ENCODE peak calls at places on chromosomes 16 and 17, in seven cellular contexts. B is iris pigment epithelial cell, H is AG09319, R is osteoblast, Q is astrocyte, F is progenitor cell of endocrine pancreas, L is nucleus accumbens. P is an unnamed sample.

GRCh38 chr17:46841561-46842379 is 9.6 kb upstream of the WNT9B start:
- DNase-seq in B (no peak), H (no peak), R (peak; percentile 95), Q (no peak), F (peak; percentile 58), L (no peak), P (peak; percentile 86)

GRCh38 chr16:31475949-31476304 is 4.0 kb downstream of the TGFB1I1 start:
- DNase-seq in B (no peak), H (no peak), R (no peak), Q (no peak), F (no peak), L (no peak), P (no peak)

GRCh38 chr16:84484579-84485254 is 19.7 kb downstream of the MEAK7 start:
- DNase-seq in B (peak; percentile 66), H (no peak), R (peak; percentile 88), Q (peak; percentile 23), F (peak; percentile 47), L (peak; percentile 42), P (peak; percentile 70)

GRCh38 chr17:82399030-82399429 is 19.1 kb upstream of the HEXD start:
- DNase-seq in B (peak; percentile 31), H (peak; percentile 91), R (peak; percentile 92), Q (peak; percentile 25), F (no peak), L (no peak), P (no peak)

GRCh38 chr16:50102046-50102756 is 36.4 kb downstream of the HEATR3 start:
- DNase-seq in B (peak; percentile 89), H (no peak), R (peak; percentile 87), Q (peak; percentile 76), F (no peak), L (no peak), P (no peak)

GRCh38 chr17:76251478-76252039 is 11.3 kb upstream of the RNF157 start:
- DNase-seq in B (no peak), H (no peak), R (no peak), Q (no peak), F (no peak), L (no peak), P (no peak)

GRCh38 chr17:79890706-79891105 is 51.5 kb upstream of the CBX4 start:
- DNase-seq in B (no peak), H (no peak), R (peak; percentile 50), Q (no peak), F (no peak), L (no peak), P (no peak)

GRCh38 chr17:44628234-44629188 is 27.8 kb upstream of the MEIOC start:
- DNase-seq in B (no peak), H (no peak), R (no peak), Q (no peak), F (no peak), L (peak; percentile 9), P (no peak)

GRCh38 chr16:67542464-67542863 is 13.8 kb downstream of the RIPOR1 start:
- DNase-seq in B (peak; percentile 84), H (no peak), R (peak; percentile 98), Q (peak; percentile 66), F (no peak), L (no peak), P (peak; percentile 53)

GRCh38 chr16:52418206-52418605 is 128.7 kb downstream of the TOX3 start:
- DNase-seq in B (no peak), H (no peak), R (no peak), Q (no peak), F (no peak), L (no peak), P (no peak)

GRCh38 chr17:66281671-66282369 is 20.6 kb upstream of the PRKCA start:
- DNase-seq in B (no peak), H (no peak), R (no peak), Q (no peak), F (no peak), L (no peak), P (no peak)

GRCh38 chr16:57023541-57024249 is 34.3 kb downstream of the NLRC5 start:
- DNase-seq in B (no peak), H (no peak), R (no peak), Q (no peak), F (no peak), L (no peak), P (no peak)

GRCh38 chr17:32912218-32912897 is 15.6 kb upstream of the TMEM98 start:
- DNase-seq in B (peak; percentile 83), H (peak; percentile 45), R (peak; percentile 90), Q (peak; percentile 52), F (peak; percentile 20), L (no peak), P (peak; percentile 78)

GRCh38 chr16:54284931-54285413 is 1.6 kb downstream of the IRX3 start:
- DNase-seq in B (peak; percentile 31), H (no peak), R (peak; percentile 88), Q (no peak), F (peak; percentile 14), L (no peak), P (no peak)

GRCh38 chr17:74356640-74357465 is 4.8 kb downstream of the BTBD17 start:
- DNase-seq in B (no peak), H (no peak), R (no peak), Q (no peak), F (peak; percentile 46), L (no peak), P (no peak)

GRCh38 chr16:86716649-86717048 is 138.3 kb downstream of the FOXL1 start:
- DNase-seq in B (peak; percentile 11), H (no peak), R (no peak), Q (no peak), F (no peak), L (no peak), P (no peak)

GRCh38 chr16:57071840-57072541 is 20.4 kb upstream of the CPNE2 start:
- DNase-seq in B (peak; percentile 63), H (no peak), R (peak; percentile 85), Q (peak; percentile 63), F (no peak), L (no peak), P (no peak)

GRCh38 chr16:50381679-50382440 is 13.1 kb upstream of the BRD7 start:
- DNase-seq in B (no peak), H (no peak), R (no peak), Q (no peak), F (no peak), L (no peak), P (no peak)

GRCh38 chr16:85553436-85554113 is 59.5 kb upstream of the GSE1 start:
- DNase-seq in B (peak; percentile 52), H (no peak), R (peak; percentile 98), Q (peak; percentile 36), F (peak; percentile 68), L (no peak), P (peak; percentile 88)

P was measured in HuH-7.